ENCODE peak calls at places on chromosome 2, in five cellular contexts. S is SK-N-SH, T is neural progenitor cell, W is adrenal gland, K is ovary. R is an unnamed sample.

GRCh38 chr2:4715065-4715464 is 977.1 kb upstream of the SOX11 start:
- DNase-seq in S (no peak), T (peak; percentile 48), K (no peak), W (no peak), R (no peak)

GRCh38 chr2:3170792-3171455 is 206.7 kb downstream of the EIPR1 start:
- DNase-seq in W (no peak), K (no peak), S (peak; percentile 28), T (no peak), R (no peak)

GRCh38 chr2:38610851-38611801 is 8.4 kb upstream of the HNRNPLL start:
- DNase-seq in K (no peak), W (no peak), S (no peak), T (no peak), R (peak; percentile 57)

GRCh38 chr2:19238440-19238839 is 120.0 kb downstream of the OSR1 start:
- DNase-seq in W (no peak), S (no peak), K (no peak), T (no peak), R (no peak)

GRCh38 chr2:227808936-227809335 is 4.7 kb upstream of the CCL20 start:
- DNase-seq in S (no peak), K (no peak), W (no peak), T (no peak), R (no peak)

GRCh38 chr2:166361351-166362153 is 14.2 kb downstream of the SCN9A start:
- DNase-seq in W (no peak), T (peak; percentile 43), S (peak; percentile 22), K (no peak), R (no peak)

GRCh38 chr2:218003994-218004419 is 1.2 kb upstream of the TNS1 start:
- DNase-seq in T (no peak), K (peak; percentile 87), W (peak; percentile 90), S (peak; percentile 51), R (no peak)

GRCh38 chr2:30105556-30105955 is 41.3 kb upstream of the YPEL5 start:
- DNase-seq in T (no peak), S (no peak), W (no peak), K (no peak), R (no peak)

GRCh38 chr2:132538331-132538855 is 121.8 kb downstream of the GPR39 start:
- DNase-seq in S (no peak), W (no peak), K (no peak), T (peak; percentile 22), R (no peak)

GRCh38 chr2:128362889-128363228 is 44.2 kb upstream of the HS6ST1 start:
- DNase-seq in S (no peak), W (no peak), T (peak; percentile 90), K (peak; percentile 51), R (no peak)

GRCh38 chr2:46857871-46858696 is 57.5 kb downstream of the MCFD2 start:
- DNase-seq in T (no peak), W (no peak), K (peak; percentile 25), S (no peak), R (no peak)

GRCh38 chr2:26515771-26516170 is 37.8 kb upstream of the OTOF start:
- DNase-seq in W (no peak), K (no peak), S (no peak), T (no peak), R (no peak)

GRCh38 chr2:200767111-200767885 is 44.4 kb upstream of the BZW1 start:
- DNase-seq in W (no peak), S (no peak), K (no peak), T (no peak), R (no peak)

GRCh38 chr2:157182204-157182709 is 75.2 kb upstream of the GALNT5 start:
- DNase-seq in T (no peak), K (no peak), W (no peak), S (no peak), R (no peak)

GRCh38 chr2:201450910-201451329 is 338 bp downstream of the TRAK2 start:
- DNase-seq in K (no peak), S (no peak), T (peak; percentile 45), W (no peak), R (no peak)

GRCh38 chr2:15802657-15803056 is 137.7 kb upstream of the MYCN start:
- DNase-seq in S (no peak), T (no peak), W (no peak), K (no peak), R (no peak)

GRCh38 chr2:55351672-55352071 is 68.0 kb downstream of the CCDC88A start:
- DNase-seq in W (no peak), S (no peak), K (no peak), T (no peak), R (no peak)

GRCh38 chr2:105869318-105869717 is 124.6 kb downstream of the NCK2 start:
- DNase-seq in W (no peak), K (no peak), T (no peak), S (no peak), R (no peak)

GRCh38 chr2:26465266-26465925 is 12.5 kb downstream of the OTOF start:
- DNase-seq in W (no peak), S (no peak), T (no peak), K (peak; percentile 17), R (no peak)

GRCh38 chr2:59000796-59001195 is 759.7 kb upstream of the FANCL start:
- DNase-seq in W (no peak), S (no peak), T (no peak), K (no peak), R (no peak)

GRCh38 chr2:37415128-37415817 is 70.8 kb downstream of the QPCT start:
- DNase-seq in S (peak; percentile 49), T (no peak), K (no peak), W (no peak), R (no peak)

GRCh38 chr2:109403841-109404201 is 209.9 kb downstream of the SEPTIN10 start:
- DNase-seq in W (no peak), K (no peak), S (no peak), T (no peak), R (no peak)

GRCh38 chr2:37916512-37917082 is 8.5 kb upstream of the RMDN2 start:
- DNase-seq in K (peak; percentile 46), S (no peak), W (peak; percentile 35), T (no peak), R (no peak)

GRCh38 chr2:216693414-216694100 is 1.8 kb downstream of the IGFBP5 start:
- DNase-seq in W (no peak), K (peak; percentile 37), T (peak; percentile 39), S (no peak), R (no peak)

GRCh38 chr2:35081001-35081628 is 1274.5 kb upstream of the CRIM1 start:
- DNase-seq in S (no peak), K (no peak), W (no peak), T (no peak), R (no peak)

GRCh38 chr2:235951980-235952379 is 216.2 kb downstream of the GBX2 start:
- DNase-seq in W (no peak), K (no peak), T (no peak), S (no peak), R (no peak)

GRCh38 chr2:127471286-127471983 is 53.2 kb downstream of the PROC start:
- DNase-seq in T (no peak), S (no peak), K (no peak), W (no peak), R (no peak)

GRCh38 chr2:207248702-207249355 is 83.1 kb upstream of the KLF7 start:
- DNase-seq in S (no peak), K (no peak), T (no peak), W (no peak), R (no peak)

GRCh38 chr2:66057844-66058243 is 377.1 kb upstream of the MEIS1 start:
- DNase-seq in K (no peak), S (peak; percentile 18), W (no peak), T (no peak), R (no peak)

GRCh38 chr2:159381574-159381973 is 95.1 kb upstream of the WDSUB1 start:
- DNase-seq in K (no peak), T (no peak), S (no peak), W (no peak), R (no peak)

GRCh38 chr2:152387046-152387445 is 52.1 kb downstream of the FMNL2 start:
- DNase-seq in T (no peak), K (no peak), S (peak; percentile 73), W (no peak), R (no peak)

GRCh38 chr2:164430166-164430783 is 191.0 kb downstream of the GRB14 start:
- DNase-seq in W (peak; percentile 16), K (no peak), S (peak; percentile 17), T (peak; percentile 70), R (no peak)

GRCh38 chr2:201618744-201619654 is 24.3 kb downstream of the TMEM237 start:
- DNase-seq in S (peak; percentile 48), K (peak; percentile 89), W (peak; percentile 51), T (no peak), R (no peak)

GRCh38 chr2:204706939-204707338 is 161.7 kb downstream of the PARD3B start:
- DNase-seq in K (no peak), T (no peak), S (no peak), W (no peak), R (no peak)

DNA sequence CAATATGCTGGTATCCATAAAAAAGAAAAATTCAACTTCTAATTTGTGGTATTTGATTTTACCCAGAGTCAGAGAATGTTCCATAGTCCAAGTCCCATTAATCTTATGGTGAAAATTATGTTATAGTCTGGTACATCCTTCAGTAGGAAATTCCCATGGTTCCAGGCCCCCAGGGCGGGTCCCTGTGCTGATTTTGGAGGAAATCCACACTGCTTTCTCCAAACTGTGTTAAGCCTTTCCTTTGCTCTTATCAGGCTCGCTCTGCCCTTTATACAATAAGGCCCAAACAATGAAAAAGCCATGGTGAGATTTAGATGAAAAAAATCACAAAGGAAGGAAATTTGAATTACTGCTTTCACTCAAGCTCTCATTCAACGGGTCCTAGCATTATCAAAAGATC is 46.8 kb upstream of the DARS1 start:
- DNase-seq in K (no peak), W (no peak), S (no peak), T (no peak), R (no peak)
- H3K4me1 ChIP-seq in K (peaks cover 2% of the 10 kb centered on the region), W (no peaks in the 10 kb centered on the region), S (peaks cover 2% of the 10 kb centered on the region), T (no peaks in the 10 kb centered on the region), R (no peaks in the 10 kb centered on the region)

DNA sequence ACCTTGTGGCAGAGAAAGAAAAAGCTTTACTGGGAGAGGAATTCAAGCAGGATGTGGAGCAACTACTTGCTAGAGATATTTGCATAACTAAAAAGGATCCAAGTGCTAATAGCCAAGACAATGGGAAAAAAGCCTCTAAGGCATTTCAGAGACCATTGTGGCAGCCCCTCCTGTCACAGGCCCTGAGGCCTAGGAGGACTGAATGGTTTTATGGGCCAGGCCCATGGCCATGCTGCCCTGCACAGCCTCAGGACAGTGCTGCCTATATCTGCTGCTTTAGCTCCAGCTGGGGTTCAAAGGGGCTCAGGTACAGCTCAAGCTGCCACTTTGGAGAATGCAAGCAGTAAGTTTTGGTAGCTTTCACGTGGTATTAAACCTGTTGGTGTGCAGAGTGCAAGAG is 17.1 kb upstream of the MRPS5 start:
- DNase-seq in K (no peak), S (no peak), W (no peak), T (no peak), R (no peak)
- H3K9me3 ChIP-seq in K (no peaks in the 10 kb centered on the region), S (peaks cover 7% of the 10 kb centered on the region), W (no peaks in the 10 kb centered on the region), T (peaks cover 33% of the 10 kb centered on the region), R (peaks cover 8% of the 10 kb centered on the region)

DNA sequence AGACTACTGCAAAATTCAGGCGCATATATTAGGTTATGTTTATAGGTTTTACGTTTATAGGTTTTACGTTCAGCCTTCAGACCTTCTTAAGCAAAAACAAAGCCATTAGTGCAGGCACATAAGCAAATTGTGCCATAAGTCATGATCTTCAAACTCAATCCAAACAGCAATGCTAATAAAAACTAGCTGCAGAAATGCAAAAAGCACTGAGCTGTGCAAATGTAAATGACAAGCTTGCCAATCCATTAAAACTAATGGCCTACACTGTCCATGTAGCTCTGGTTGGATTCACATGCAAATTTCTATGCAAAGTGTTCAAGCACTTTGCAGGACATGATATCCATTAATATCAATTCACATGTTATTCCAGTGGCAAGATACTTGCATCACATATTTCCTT is 50.9 kb downstream of the LRPPRC start:
- DNase-seq in W (no peak), S (no peak), T (no peak), K (no peak), R (no peak)
- H3K27ac ChIP-seq in W (no peak overlapping the region), S (peak overlapping the region; percentile 95), T (no peak overlapping the region), K (no peak overlapping the region), R (no peak overlapping the region)

GRCh38 chr2:27907547-27907946 is 17.0 kb downstream of the BABAM2 start:
- DNase-seq in K (no peak), T (no peak), S (no peak), W (no peak), R (no peak)
- H3K4me1 ChIP-seq in K (peaks cover 2% of the 10 kb centered on the region), T (no peaks in the 10 kb centered on the region), S (no peaks in the 10 kb centered on the region), W (peaks cover 47% of the 10 kb centered on the region), R (no peaks in the 10 kb centered on the region)

R was measured in CD8-positive, alpha-beta memory T cell.